ENCODE peak calls at places on chromosomes 13 and 19, in five cellular contexts. Q is stimulated activated CD4-positive, alpha-beta T cell treated with anti-CD3 and anti-CD28 coated beads, Interleukin-2, amount 100 ng/mL, for 24 hours; L is T1000; F is C1 segment of cervical spinal cord; O is HuH-7.5. D is an unnamed sample.

GRCh38 chr19:4801085-4801619 is 9.6 kb downstream of the FEM1A start:
- DNase-seq in Q (no peak), L (no peak), F (no peak), O (no peak), D (no peak)

GRCh38 chr13:76397413-76397812 is 488.8 kb downstream of the KCTD12 start:
- DNase-seq in Q (no peak), L (no peak), F (no peak), O (no peak), D (no peak)

GRCh38 chr13:106530907-106531520 is 4.4 kb downstream of the EFNB2 start:
- DNase-seq in Q (no peak), L (no peak), F (no peak), O (no peak), D (no peak)

GRCh38 chr13:108419768-108420167 is 150.2 kb downstream of the TNFSF13B start:
- DNase-seq in Q (no peak), L (no peak), F (no peak), O (no peak), D (no peak)

GRCh38 chr13:25180795-25181537 is 8.9 kb upstream of the AMER2 start:
- DNase-seq in Q (no peak), L (no peak), F (no peak), O (no peak), D (peak)

GRCh38 chr19:55581828-55582223 is 1.2 kb upstream of the ZNF579 start:
- DNase-seq in Q (no peak), L (no peak), F (no peak), O (no peak), D (no peak)

GRCh38 chr19:5664515-5664914 is 15.8 kb downstream of the MICOS13 start:
- DNase-seq in Q (no peak), L (no peak), F (no peak), O (no peak), D (no peak)

GRCh38 chr13:104641309-104641708 is 1575.1 kb upstream of the SLC10A2 start:
- DNase-seq in Q (no peak), L (no peak), F (no peak), O (no peak), D (no peak)

GRCh38 chr19:18879579-18880373 is 16.2 kb downstream of the CERS1 start:
- DNase-seq in Q (no peak), L (no peak), F (no peak), O (no peak), D (no peak)

GRCh38 chr13:38361551-38362262 is 12.1 kb downstream of the UFM1 start:
- DNase-seq in Q (no peak), L (no peak), F (no peak), O (no peak), D (no peak)

GRCh38 chr19:1146418-1146711 is 27.7 kb downstream of the SBNO2 start:
- DNase-seq in Q (no peak), L (no peak), F (no peak), O (no peak), D (no peak)

GRCh38 chr13:80924596-80924995 is 583.7 kb upstream of the SPRY2 start:
- DNase-seq in Q (no peak), L (no peak), F (no peak), O (no peak), D (no peak)

GRCh38 chr13:107342747-107343146 is 774.8 kb upstream of the ARGLU1 start:
- DNase-seq in Q (no peak), L (no peak), F (no peak), O (no peak), D (no peak)

D was measured in GM12864.